ENCODE peak calls at places on chromosomes 2 and 18, in five cellular contexts. T is heart left ventricle, I is IMR-90, P is thyroid gland, D is fibroblast of villous mesenchyme. L is an unnamed sample.

GRCh38 chr2:109204412-109204811 is 75.4 kb downstream of the SH3RF3 start:
- DNase-seq in T (no peak), I (no peak), P (no peak), D (no peak), L (no peak)

GRCh38 chr18:370753-371615 is 103.1 kb upstream of the THOC1 start:
- DNase-seq in T (no peak), I (no peak), P (no peak), D (no peak), L (no peak)

GRCh38 chr2:237864940-237865622 is 5.7 kb downstream of the RAMP1 start:
- DNase-seq in T (no peak), I (peak; percentile 70), P (no peak), D (peak; percentile 67), L (no peak)

GRCh38 chr2:68062680-68063387 is at the start of gene C1D:
- DNase-seq in T (peak; percentile 95), I (peak; percentile 88), P (peak; percentile 95), D (peak; percentile 92), L (peak; percentile 85)

GRCh38 chr2:121004271-121004812 is 268.7 kb downstream of the GLI2 start:
- DNase-seq in T (no peak), I (no peak), P (no peak), D (no peak), L (no peak)

GRCh38 chr18:26621161-26622026 is 73.0 kb upstream of the KCTD1 start:
- DNase-seq in T (peak; percentile 33), I (no peak), P (peak; percentile 65), D (peak; percentile 17), L (peak; percentile 21)

GRCh38 chr2:177251165-177251542 is 13.4 kb downstream of the NFE2L2 start:
- DNase-seq in T (no peak), I (no peak), P (no peak), D (no peak), L (no peak)

GRCh38 chr2:238132463-238133450 is 5.7 kb upstream of the KLHL30 start:
- DNase-seq in T (no peak), I (no peak), P (no peak), D (no peak), L (no peak)

GRCh38 chr2:95265182-95265581 is 9.1 kb upstream of the PROM2 start:
- DNase-seq in T (no peak), I (no peak), P (no peak), D (no peak), L (no peak)

GRCh38 chr18:45556217-45556616 is 59.1 kb upstream of the SLC14A2 start:
- DNase-seq in T (no peak), I (no peak), P (no peak), D (no peak), L (no peak)

GRCh38 chr2:3505771-3506170 is 13.6 kb downstream of the ADI1 start:
- DNase-seq in T (no peak), I (peak; percentile 23), P (no peak), D (peak; percentile 69), L (no peak)

GRCh38 chr2:29920631-29921559 is 491 bp downstream of the ALK start:
- DNase-seq in T (peak; percentile 18), I (peak; percentile 5), P (peak; percentile 14), D (no peak), L (peak; percentile 14)

GRCh38 chr2:40240067-40240466 is 211.8 kb downstream of the SLC8A1 start:
- DNase-seq in T (peak; percentile 89), I (peak; percentile 96), P (peak; percentile 80), D (peak; percentile 72), L (no peak)

GRCh38 chr2:105328281-105329196 is 996 bp downstream of the TGFBRAP1 start:
- DNase-seq in T (peak; percentile 24), I (peak; percentile 50), P (peak; percentile 74), D (peak; percentile 44), L (no peak)

GRCh38 chr18:39491408-39491807 is 1925.8 kb upstream of the CELF4 start:
- DNase-seq in T (no peak), I (no peak), P (no peak), D (no peak), L (no peak)

GRCh38 chr2:150292807-150293206 is 194.7 kb downstream of the RND3 start:
- DNase-seq in T (no peak), I (peak; percentile 50), P (no peak), D (peak; percentile 34), L (no peak)

GRCh38 chr2:9638532-9638931 is 7.7 kb upstream of the YWHAQ start:
- DNase-seq in T (peak; percentile 77), I (peak; percentile 97), P (peak; percentile 25), D (peak; percentile 98), L (no peak)

GRCh38 chr18:54616220-54616848 is 25.3 kb downstream of the DYNAP start:
- DNase-seq in T (no peak), I (no peak), P (no peak), D (peak; percentile 4), L (no peak)

GRCh38 chr2:238940806-238941205 is 92.9 kb downstream of the TWIST2 start:
- DNase-seq in T (no peak), I (no peak), P (no peak), D (no peak), L (no peak)

GRCh38 chr2:59701271-59701994 is 852.0 kb downstream of the BCL11A start:
- DNase-seq in T (no peak), I (no peak), P (no peak), D (no peak), L (no peak)

GRCh38 chr18:35162995-35163394 is 77.8 kb upstream of the ZNF397 start:
- DNase-seq in T (no peak), I (no peak), P (no peak), D (no peak), L (no peak)

GRCh38 chr2:219095406-219095940 is 34.8 kb upstream of the IHH start:
- DNase-seq in T (no peak), I (no peak), P (no peak), D (peak; percentile 84), L (no peak)

GRCh38 chr2:41922177-41922576 is 125.6 kb upstream of the PKDCC start:
- DNase-seq in T (no peak), I (no peak), P (no peak), D (peak; percentile 74), L (no peak)

GRCh38 chr2:96084006-96084857 is 32.1 kb downstream of the ADRA2B start:
- DNase-seq in T (no peak), I (no peak), P (no peak), D (no peak), L (no peak)

GRCh38 chr2:27496357-27497287 is at the start of gene GCKR:
- DNase-seq in T (no peak), I (peak; percentile 52), P (no peak), D (no peak), L (no peak)

GRCh38 chr18:13318644-13319501 is 100.3 kb downstream of the LDLRAD4 start:
- DNase-seq in T (no peak), I (no peak), P (no peak), D (no peak), L (no peak)

GRCh38 chr2:97732436-97733340 is 19.3 kb downstream of the ZAP70 start:
- DNase-seq in T (no peak), I (no peak), P (no peak), D (no peak), L (no peak)

GRCh38 chr2:13919981-13920382 is 712.5 kb upstream of the LRATD1 start:
- DNase-seq in T (no peak), I (no peak), P (no peak), D (peak; percentile 0), L (no peak)

GRCh38 chr2:241248897-241249296 is 60.4 kb downstream of the ANO7 start:
- DNase-seq in T (no peak), I (no peak), P (no peak), D (no peak), L (no peak)

GRCh38 chr2:96788393-96789244 is 27.4 kb upstream of the CNNM3 start:
- DNase-seq in T (peak; percentile 73), I (peak; percentile 15), P (peak; percentile 81), D (peak; percentile 35), L (no peak)

DNA sequence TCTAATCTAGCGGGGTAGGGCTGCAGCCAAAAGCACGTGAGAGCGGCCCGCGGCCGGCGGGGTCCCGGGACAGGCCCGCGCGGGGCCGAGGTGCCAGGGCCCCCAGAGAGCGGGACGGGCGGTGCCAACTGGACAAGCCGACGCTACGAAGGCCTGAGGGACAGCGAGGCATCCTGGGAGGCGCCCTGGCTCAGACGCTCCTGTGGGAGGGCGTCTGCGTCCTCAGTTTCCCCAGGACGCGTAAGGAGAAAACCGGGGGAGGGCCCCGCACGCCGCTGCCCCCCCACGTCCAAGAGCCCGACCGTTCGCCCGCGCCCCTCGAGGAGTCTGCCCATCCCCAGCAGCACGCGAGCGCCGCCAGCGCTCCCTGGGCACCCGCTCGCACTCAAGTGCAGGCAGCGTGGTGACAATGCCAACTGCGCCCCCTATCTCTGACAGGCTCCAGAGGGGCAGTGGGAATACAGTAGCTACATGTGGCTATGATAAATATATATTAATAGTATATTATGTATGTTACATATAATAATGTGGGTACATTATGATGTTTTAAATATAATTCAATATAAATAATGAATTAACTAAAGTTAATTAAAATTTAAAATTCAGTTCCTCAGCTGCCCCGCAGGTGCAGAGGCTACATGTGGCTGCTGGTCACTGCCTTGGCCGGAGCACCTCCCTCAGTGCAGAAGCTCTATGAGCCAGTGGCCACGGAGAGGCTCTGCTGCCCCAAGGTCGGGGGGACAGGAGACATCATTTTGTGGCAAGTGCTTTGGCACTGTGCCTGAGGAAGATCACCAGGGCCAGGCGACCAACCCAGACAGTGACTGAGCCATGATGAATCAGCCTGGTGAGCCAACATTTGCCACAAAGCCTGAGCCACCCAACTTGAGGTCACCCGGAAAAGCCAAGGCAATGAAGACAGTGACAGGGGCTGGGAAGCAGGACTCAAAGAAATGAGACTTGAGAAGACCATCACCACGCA is 5.5 kb upstream of the SFT2D3 start:
- DNase-seq in T (peak; percentile 85), I (peak; percentile 40), P (peak; percentile 50), D (peak; percentile 61), L (no peak)
- TF ChIP-seq CTCF in T (peak; percentile 85), I (peak; percentile 50), P (no peak), D (peak; percentile 56), L (peak; percentile 55)

GRCh38 chr18:11154369-11154982 is 5.1 kb upstream of the PIEZO2 start:
- DNase-seq in T (no peak), I (peak; percentile 76), P (no peak), D (peak; percentile 73), L (no peak)
- TF ChIP-seq CTCF in T (peak; percentile 57), I (peak; percentile 80), P (no peak), D (peak; percentile 59), L (peak; percentile 72)

GRCh38 chr2:10222-10875 is 36.0 kb downstream of the FAM110C start:
- DNase-seq in T (no peak), I (no peak), P (no peak), D (peak; percentile 71), L (no peak)

DNA sequence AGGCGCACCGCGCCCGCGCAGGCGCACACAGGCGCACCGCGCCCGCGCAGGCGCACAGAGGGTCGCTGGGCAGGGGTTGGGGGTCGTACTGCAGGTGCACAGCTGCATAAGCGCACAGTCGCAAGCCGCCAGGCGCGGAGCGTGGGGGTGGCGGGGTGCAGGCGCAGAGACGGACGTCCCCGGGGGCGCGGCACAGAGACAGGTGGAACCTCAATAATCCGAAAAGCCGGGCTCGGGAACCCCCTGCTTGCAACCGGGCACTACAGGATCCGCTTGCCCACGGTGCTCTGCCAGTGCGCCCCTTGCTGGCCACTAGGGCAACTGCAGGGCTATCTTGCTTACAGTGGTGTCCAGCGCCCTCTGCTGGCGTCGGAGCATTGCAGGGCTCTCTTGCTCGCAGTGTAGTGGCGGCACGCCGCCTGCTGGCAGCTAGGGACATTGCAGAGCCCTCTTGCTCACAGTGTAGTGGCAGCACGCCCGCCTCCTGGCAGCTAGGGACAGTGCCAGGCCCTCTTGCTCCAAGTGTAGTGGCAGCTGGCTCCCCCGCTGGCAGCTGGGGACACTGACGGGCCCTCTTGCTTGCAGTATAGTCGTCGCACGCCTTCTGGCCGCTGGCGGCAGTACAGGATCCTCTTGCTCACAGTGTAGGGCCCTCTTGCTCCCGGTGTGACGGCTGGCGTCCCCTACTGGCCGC is 34.9 kb downstream of the FAM110C start:
- DNase-seq in T (no peak), I (peak; percentile 22), P (peak; percentile 48), D (peak; percentile 95), L (peak; percentile 41)
- TF ChIP-seq CTCF in T (peak; percentile 51), I (peak; percentile 63), P (no peak), D (peak; percentile 100), L (peak; percentile 78)

GRCh38 chr2:84927275-84927627 is 21.8 kb downstream of the TMSB10 start:
- DNase-seq in T (no peak), I (no peak), P (no peak), D (no peak), L (no peak)
- TF ChIP-seq CTCF in T (peak; percentile 10), I (no peak), P (no peak), D (no peak), L (no peak)